ENCODE peak calls at places on chromosomes 2 and 18, in four cellular contexts. K is H1, U is K562, I is HepG2. N is an unnamed sample.

GRCh38 chr2:158221055-158222021 is 119.7 kb downstream of the UPP2 start:
- DNase-seq in I (no peak), U (no peak), K (no peak), N (no peak)

GRCh38 chr18:56068030-56068671 is 480.2 kb upstream of the TCF4 start:
- DNase-seq in U (no peak), I (no peak), K (no peak), N (no peak)

GRCh38 chr2:60283633-60284032 is 269.8 kb downstream of the BCL11A start:
- DNase-seq in K (no peak), U (no peak), I (no peak), N (no peak)

GRCh38 chr2:120473522-120474271 is 127.8 kb downstream of the INHBB start:
- DNase-seq in I (peak), U (no peak), K (no peak), N (no peak)

GRCh38 chr2:32272279-32272678 is 5.4 kb upstream of the YIPF4 start:
- DNase-seq in I (no peak), U (no peak), K (no peak), N (no peak)

GRCh38 chr18:65415167-65415566 is 335.6 kb upstream of the CDH7 start:
- DNase-seq in I (no peak), U (no peak), K (no peak), N (no peak)

GRCh38 chr2:212956665-212957064 is 194.7 kb downstream of the IKZF2 start:
- DNase-seq in I (no peak), U (no peak), K (no peak), N (no peak)

GRCh38 chr18:36158261-36158867 is 28.7 kb downstream of the ELP2 start:
- DNase-seq in K (no peak), U (no peak), I (no peak), N (no peak)

GRCh38 chr2:75162897-75163296 is 36.4 kb downstream of the TACR1 start:
- DNase-seq in I (no peak), K (no peak), U (no peak), N (no peak)

GRCh38 chr18:74498712-74499629 is 2.8 kb downstream of the CNDP2 start:
- DNase-seq in U (peak), K (no peak), I (no peak), N (no peak)

GRCh38 chr18:75393721-75394120 is 33.8 kb downstream of the SMIM21 start:
- DNase-seq in U (no peak), I (no peak), K (no peak), N (no peak)

GRCh38 chr2:160484859-160485520 is 8.6 kb downstream of the RBMS1 start:
- DNase-seq in U (no peak), K (no peak), I (no peak), N (no peak)

GRCh38 chr2:152464853-152465470 is 130.0 kb downstream of the FMNL2 start:
- DNase-seq in U (no peak), K (no peak), I (no peak), N (no peak)

GRCh38 chr2:127037456-127037855 is 69.5 kb downstream of the BIN1 start:
- DNase-seq in K (no peak), U (no peak), I (no peak), N (no peak)

GRCh38 chr2:63226297-63226696 is 175.7 kb downstream of the OTX1 start:
- DNase-seq in I (no peak), U (no peak), K (no peak), N (no peak)

GRCh38 chr18:54284967-54285785 is 15.9 kb downstream of the POLI start:
- DNase-seq in K (no peak), U (no peak), I (no peak), N (no peak)

GRCh38 chr2:234368861-234369261 is 128.0 kb downstream of the ARL4C start:
- DNase-seq in I (no peak), U (no peak), K (no peak), N (no peak)

GRCh38 chr18:37266290-37266689 is 299.3 kb downstream of the CELF4 start:
- DNase-seq in K (peak), U (peak), I (no peak), N (peak)

GRCh38 chr2:139514946-139515345 is 734.8 kb upstream of the NXPH2 start:
- DNase-seq in K (no peak), I (no peak), U (no peak), N (no peak)

GRCh38 chr2:51810197-51810596 is 778.3 kb upstream of the NRXN1 start:
- DNase-seq in K (no peak), I (no peak), U (no peak), N (no peak)

GRCh38 chr2:237281900-237282306 is 132.1 kb downstream of the COL6A3 start:
- DNase-seq in U (no peak), I (no peak), K (no peak), N (no peak)

GRCh38 chr2:157221394-157221988 is 36.0 kb upstream of the GALNT5 start:
- DNase-seq in K (no peak), I (no peak), U (peak), N (no peak)

GRCh38 chr2:41930807-41931566 is 116.8 kb upstream of the PKDCC start:
- DNase-seq in I (no peak), U (no peak), K (no peak), N (no peak)

DNA sequence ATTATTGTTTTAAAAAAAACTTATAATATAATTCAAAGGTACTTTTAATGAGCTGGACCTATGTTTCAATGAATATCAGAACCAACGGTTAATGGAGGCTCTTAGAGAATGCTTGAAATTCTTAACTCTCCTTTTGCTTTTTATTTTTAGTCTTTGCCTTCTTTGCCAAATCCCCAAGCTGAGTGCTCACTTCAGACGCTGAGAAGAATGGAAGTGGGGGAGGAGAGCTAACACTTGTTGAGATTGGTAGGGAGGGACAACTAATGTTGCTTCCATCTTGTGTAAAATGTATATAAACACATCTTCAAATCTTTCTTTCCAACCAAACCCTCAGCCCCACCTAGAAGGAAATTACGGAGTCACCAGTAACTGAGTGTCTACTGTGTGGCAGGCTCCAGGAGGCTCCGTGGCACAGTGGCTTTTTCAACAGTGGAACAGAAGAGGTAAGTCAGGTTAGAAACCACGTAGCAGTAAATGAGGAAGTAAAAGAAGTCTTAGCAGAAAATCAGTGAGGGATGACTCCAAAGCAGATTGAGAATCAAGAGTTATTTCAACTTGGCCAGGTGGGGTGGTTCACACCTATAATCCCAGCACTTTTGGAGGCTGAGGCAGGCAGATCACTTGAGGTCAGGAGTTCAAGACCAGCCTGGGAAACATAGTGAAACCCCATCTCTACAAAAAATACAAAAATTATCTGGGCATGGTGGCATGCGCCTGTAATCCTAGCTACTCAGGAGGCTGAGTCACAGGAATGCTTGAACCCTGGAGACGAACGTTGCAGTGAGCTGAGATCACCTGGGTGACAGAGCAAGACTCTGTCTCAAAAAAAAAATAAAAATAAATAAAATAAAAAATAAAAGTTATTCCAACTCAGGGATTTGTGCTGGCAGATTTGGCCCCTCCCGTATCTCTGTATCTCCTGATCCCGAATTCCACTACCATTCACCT is 45.0 kb upstream of the CREB1 start:
- DNase-seq in K (no peak), U (no peak), I (no peak), N (no peak)
- TF ChIP-seq SP1 in K (no peak), U (no peak), I (no peak), N (no peak)

GRCh38 chr2:182522428-182522896 is 95.6 kb upstream of the PDE1A start:
- DNase-seq in K (no peak), U (no peak), I (no peak), N (no peak)

GRCh38 chr2:182521453-182522427 is 94.9 kb upstream of the PDE1A start:
- DNase-seq in U (no peak), I (no peak), K (no peak), N (no peak)

GRCh38 chr2:182522930-182523541 is 96.2 kb upstream of the PDE1A start:
- DNase-seq in I (no peak), U (no peak), K (no peak), N (no peak)
- TF ChIP-seq MAX in I (no peak), U (no peak), K (no peak), N (no peak)

DNA sequence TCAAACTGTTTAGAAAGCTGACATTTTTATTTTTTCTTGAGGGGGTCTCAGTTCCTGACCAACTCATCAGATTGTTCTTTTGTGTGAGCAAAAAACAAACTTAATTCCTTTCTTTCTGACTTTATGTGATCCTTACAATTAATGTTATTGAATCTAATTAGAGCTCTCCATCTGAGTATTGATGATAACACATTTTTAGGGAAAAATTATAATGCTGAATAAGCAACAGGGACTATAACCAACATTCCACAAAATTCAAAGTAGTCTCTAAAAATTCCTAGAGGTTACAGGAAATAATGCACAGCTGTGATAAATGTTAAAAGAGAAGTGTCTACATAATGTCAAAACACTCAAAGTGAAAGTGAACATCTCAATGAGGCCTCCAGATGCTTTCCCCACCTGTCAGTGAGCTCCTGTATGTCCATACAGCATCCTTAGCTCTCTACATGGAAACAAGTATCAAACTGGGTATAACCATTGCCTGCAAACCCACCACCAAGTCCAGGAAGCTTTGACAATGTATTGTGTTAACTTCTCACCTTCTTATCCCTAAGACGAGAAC is 786.0 kb upstream of the SLC39A10 start:
- DNase-seq in I (no peak), U (no peak), K (no peak), N (no peak)
- TF ChIP-seq USF2 in I (no peak), U (no peak), K (no peak), N (no peak)

GRCh38 chr2:133605031-133605773 is 36.9 kb upstream of the NCKAP5 start:
- DNase-seq in I (no peak), K (no peak), U (no peak), N (no peak)

GRCh38 chr2:133606616-133607015 is 38.4 kb upstream of the NCKAP5 start:
- DNase-seq in I (no peak), K (no peak), U (no peak), N (no peak)

GRCh38 chr2:133609664-133610063 is 41.4 kb upstream of the NCKAP5 start:
- DNase-seq in I (no peak), U (no peak), K (no peak), N (no peak)

GRCh38 chr2:133607679-133608078 is 39.4 kb upstream of the NCKAP5 start:
- DNase-seq in K (no peak), U (no peak), I (no peak), N (no peak)

DNA sequence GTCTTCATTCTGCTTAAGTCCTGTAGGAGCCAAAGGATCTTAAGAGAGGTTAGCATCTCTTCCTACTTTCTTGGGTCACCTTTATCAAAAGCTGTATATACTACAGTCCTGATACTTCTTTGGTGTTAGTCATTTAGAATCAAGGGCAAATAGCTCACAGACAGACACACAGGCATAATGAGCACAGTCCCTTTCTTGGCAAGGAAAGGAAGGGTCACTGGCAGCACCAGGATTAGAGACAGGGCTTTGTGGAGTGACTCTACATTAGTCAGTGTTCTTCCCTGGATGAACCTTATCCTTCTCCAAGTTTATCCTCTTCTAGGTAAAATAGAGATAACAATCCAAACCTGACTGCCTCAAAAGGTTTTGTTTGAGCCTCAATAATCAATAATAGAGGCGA is 40.0 kb upstream of the NCKAP5 start:
- DNase-seq in K (no peak), I (no peak), U (no peak), N (no peak)
- TF ChIP-seq SP1 in K (no peak), I (no peak), U (no peak), N (no peak)

GRCh38 chr18:76465630-76466409 is 29.2 kb downstream of the ZNF516 start:
- DNase-seq in K (no peak), I (no peak), U (no peak), N (no peak)

GRCh38 chr18:76468345-76469275 is 26.4 kb downstream of the ZNF516 start:
- DNase-seq in U (no peak), I (no peak), K (no peak), N (no peak)

GRCh38 chr18:76467371-76468190 is 27.5 kb downstream of the ZNF516 start:
- DNase-seq in U (no peak), I (no peak), K (peak), N (no peak)

GRCh38 chr18:76464281-76465259 is 30.5 kb downstream of the ZNF516 start:
- DNase-seq in I (no peak), K (no peak), U (no peak), N (no peak)

DNA sequence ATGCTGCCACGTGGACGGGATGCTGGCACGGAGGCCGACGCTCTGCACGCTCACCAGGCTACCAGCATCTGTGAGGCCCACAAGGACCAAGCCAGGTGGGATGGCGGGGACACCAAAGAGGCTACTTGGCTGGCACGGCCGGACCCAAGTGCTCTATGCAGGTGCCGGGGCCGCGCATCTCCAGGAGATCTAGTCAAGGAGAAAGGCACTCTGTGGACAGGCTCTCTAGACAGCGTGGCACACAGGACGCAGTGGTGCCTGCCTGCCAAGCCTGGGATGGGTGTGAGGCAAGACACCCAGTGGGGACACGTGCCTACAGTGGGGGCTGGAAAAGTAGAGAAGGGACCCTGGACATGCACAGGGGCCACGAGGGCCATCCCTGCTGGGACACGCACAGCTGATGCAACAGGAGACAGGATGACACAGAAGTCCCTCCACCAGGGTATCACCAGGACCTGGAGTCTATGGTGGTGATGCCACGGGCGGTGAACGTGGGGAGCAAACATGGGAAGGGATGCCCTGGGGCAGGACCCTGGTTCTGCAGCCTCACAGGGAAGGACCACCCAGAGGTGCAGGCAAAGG is 28.5 kb downstream of the ZNF516 start:
- DNase-seq in I (no peak), U (no peak), K (peak), N (no peak)
- TF ChIP-seq MAX in I (no peak), U (no peak), K (no peak), N (no peak)

GRCh38 chr2:179275280-179276013 is 10.8 kb upstream of the SESTD1 start:
- DNase-seq in I (peak), K (no peak), U (no peak), N (no peak)

GRCh38 chr2:179277429-179278196 is 13.0 kb upstream of the SESTD1 start:
- DNase-seq in K (no peak), I (no peak), U (no peak), N (no peak)

GRCh38 chr2:179273461-179273962 is 8.9 kb upstream of the SESTD1 start:
- DNase-seq in I (peak), U (no peak), K (no peak), N (no peak)

GRCh38 chr2:179272406-179273192 is 8.0 kb upstream of the SESTD1 start:
- DNase-seq in U (no peak), K (no peak), I (peak), N (no peak)

GRCh38 chr2:179274749-179275148 is 10.1 kb upstream of the SESTD1 start:
- DNase-seq in U (no peak), K (no peak), I (no peak), N (no peak)
- TF ChIP-seq USF2 in U (no peak), K (no peak), I (no peak), N (no peak)

DNA sequence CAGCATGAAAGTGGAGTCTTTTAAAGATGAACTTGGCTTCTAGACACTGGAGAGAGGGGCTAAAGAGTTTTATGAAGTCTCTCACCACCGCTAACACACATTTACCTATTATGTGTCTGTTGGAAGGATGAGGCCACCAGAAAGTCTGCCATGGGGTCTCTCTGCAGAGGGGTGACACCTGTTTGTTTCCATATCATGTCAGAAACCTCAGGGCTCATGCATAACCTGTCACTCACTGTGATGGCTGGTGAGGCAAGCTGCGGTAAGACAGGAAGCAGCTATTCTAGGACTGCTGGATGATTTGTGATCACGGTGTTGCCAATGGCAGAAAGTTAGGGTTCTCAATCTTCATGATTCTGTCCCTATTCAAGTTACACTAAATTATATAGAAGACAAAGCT is 60.8 kb upstream of the DNMT3A start:
- DNase-seq in I (no peak), U (no peak), K (no peak), N (no peak)
- TF ChIP-seq SP1 in I (no peak), U (no peak), K (no peak), N (no peak)

DNA sequence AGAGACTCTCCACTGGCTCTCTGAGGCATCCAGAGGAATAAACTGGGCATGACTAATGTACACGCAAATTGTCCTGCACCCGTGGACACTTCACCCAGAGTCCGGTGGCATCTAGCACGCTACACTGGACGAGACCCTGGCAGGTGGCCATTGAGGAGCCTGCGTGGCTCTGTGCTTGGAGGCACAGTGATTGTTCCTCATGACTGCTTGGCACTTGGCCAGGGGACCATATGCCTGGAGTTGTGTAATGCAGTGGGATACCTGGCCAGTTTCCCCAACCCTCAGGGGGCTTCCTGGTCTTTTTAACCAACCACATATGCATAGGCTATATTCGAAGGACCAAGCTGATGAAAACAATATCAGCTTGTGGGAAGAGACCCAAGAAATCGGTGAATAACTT is 66.6 kb downstream of the MTCL1 start:
- DNase-seq in I (no peak), K (no peak), U (no peak), N (no peak)
- TF ChIP-seq MAX in I (no peak), K (no peak), U (no peak), N (no peak)

GRCh38 chr2:99728166-99728565 is 238.3 kb upstream of the REV1 start:
- DNase-seq in K (no peak), U (no peak), I (no peak), N (no peak)

GRCh38 chr2:99727199-99727598 is 237.4 kb upstream of the REV1 start:
- DNase-seq in I (no peak), U (no peak), K (no peak), N (no peak)

GRCh38 chr2:99725810-99726209 is 236.0 kb upstream of the REV1 start:
- DNase-seq in I (no peak), U (no peak), K (no peak), N (no peak)

GRCh38 chr2:99722726-99723125 is 232.9 kb upstream of the REV1 start:
- DNase-seq in U (no peak), K (no peak), I (no peak), N (no peak)

DNA sequence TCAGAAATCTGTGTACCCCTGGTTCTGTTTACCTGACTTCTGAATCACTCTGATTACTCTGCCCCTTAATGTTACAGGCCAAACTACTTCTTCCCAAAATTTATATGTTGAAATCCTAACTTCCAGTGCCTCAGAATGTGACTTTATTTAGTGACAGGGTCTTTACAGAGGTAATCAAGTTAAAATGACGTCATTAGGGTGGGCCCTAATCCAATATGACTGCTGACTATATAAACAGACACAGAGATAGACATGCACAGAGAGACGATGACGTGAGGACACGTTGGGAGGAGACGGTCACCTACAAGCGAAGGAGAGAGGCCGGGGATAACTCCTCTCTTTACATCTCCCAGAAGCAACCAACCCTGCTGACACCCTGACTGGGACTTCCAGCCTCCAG is 233.8 kb upstream of the REV1 start:
- DNase-seq in I (no peak), U (no peak), K (no peak), N (no peak)
- TF ChIP-seq USF2 in I (no peak), U (no peak), K (no peak), N (no peak)

N was measured in WTC11.